ENCODE peak calls at places on chromosomes 4 and X, in seven cellular contexts. Y is foreskin fibroblast; O is T-helper 2 cell; P is fibroblast of mammary gland; G is stimulated activated CD8-positive, alpha-beta memory T cell treated with anti-CD3 and anti-CD28 coated beads, Interleukin-4, amount 100 ng/mL, for 24 hours; B is stimulated activated CD4-positive, alpha-beta T cell treated with anti-CD3 and anti-CD28 coated beads, Interleukin-15, amount 100 ng/mL, for 1 hour; A is naive thymus-derived CD4-positive, alpha-beta T cell. K is an unnamed sample.

GRCh38 chrX:151393514-151393913 is 3.5 kb upstream of the VMA21 start:
- DNase-seq in B (peak), A (peak), O (peak), P (no peak), Y (no peak), G (peak), K (no peak)

GRCh38 chr4:112099701-112100289 is 45.5 kb upstream of the FAM241A start:
- DNase-seq in B (no peak), O (no peak), G (no peak), A (peak), Y (peak), P (peak), K (peak)

GRCh38 chrX:50697691-50698090 is 116.3 kb downstream of the SHROOM4 start:
- DNase-seq in P (peak), G (no peak), A (no peak), Y (peak), O (no peak), B (no peak), K (peak)

GRCh38 chr4:15653864-15654391 is 1.2 kb downstream of the FBXL5 start:
- DNase-seq in P (peak), Y (peak), G (no peak), A (no peak), B (no peak), O (no peak), K (peak)

GRCh38 chr4:152988721-152989553 is 52.8 kb downstream of the FHDC1 start:
- DNase-seq in Y (no peak), G (no peak), A (no peak), B (no peak), P (no peak), O (no peak), K (no peak)

GRCh38 chr4:11625206-11625605 is 196.5 kb upstream of the HS3ST1 start:
- DNase-seq in O (no peak), A (no peak), G (no peak), B (no peak), Y (no peak), P (no peak), K (no peak)

GRCh38 chr4:7547368-7548040 is 112.8 kb upstream of the PSAPL1 start:
- DNase-seq in G (no peak), B (no peak), Y (no peak), O (no peak), A (no peak), P (peak), K (no peak)

GRCh38 chr4:100257567-100257966 is 67.3 kb upstream of the DDIT4L start:
- DNase-seq in B (no peak), P (no peak), Y (no peak), A (no peak), G (no peak), O (no peak), K (no peak)

GRCh38 chr4:147550626-147551250 is 66.5 kb upstream of the TMEM184C start:
- DNase-seq in A (no peak), G (no peak), Y (peak), O (no peak), B (no peak), P (peak), K (peak)

GRCh38 chr4:121156822-121157769 is 7.0 kb downstream of the TNIP3 start:
- DNase-seq in Y (peak), O (peak), P (peak), G (no peak), B (no peak), A (peak), K (no peak)

GRCh38 chr4:15575951-15576350 is 79.2 kb downstream of the FBXL5 start:
- DNase-seq in Y (no peak), P (no peak), G (no peak), O (no peak), A (no peak), B (no peak), K (peak)

GRCh38 chr4:53459548-53459947 is 82.1 kb downstream of the FIP1L1 start:
- DNase-seq in P (peak), O (no peak), Y (peak), B (no peak), A (no peak), G (no peak), K (peak)

GRCh38 chrX:151962034-151962433 is 12.4 kb downstream of the GABRE start:
- DNase-seq in P (no peak), O (no peak), Y (no peak), G (no peak), B (no peak), A (no peak), K (no peak)

GRCh38 chrX:46628406-46629371 is 55.1 kb downstream of the CHST7 start:
- DNase-seq in Y (peak), A (no peak), P (peak), B (no peak), G (no peak), O (no peak), K (no peak)

GRCh38 chr4:94304365-94304971 is 38.2 kb downstream of the HPGDS start:
- DNase-seq in G (no peak), A (peak), B (no peak), P (peak), Y (peak), O (no peak), K (peak)

GRCh38 chr4:128583753-128584712 is 225.5 kb upstream of the JADE1 start:
- DNase-seq in B (no peak), Y (peak), G (no peak), A (no peak), O (no peak), P (peak), K (peak)

GRCh38 chrX:150363561-150364346 is 637 bp downstream of the MAMLD1 start:
- DNase-seq in O (no peak), P (peak), B (no peak), Y (peak), G (no peak), A (peak), K (peak)

GRCh38 chr4:20572976-20573375 is 127.3 kb upstream of the PACRGL start:
- DNase-seq in A (no peak), G (no peak), O (no peak), B (no peak), Y (no peak), P (no peak), K (no peak)

GRCh38 chr4:27176400-27176799 is 315.8 kb downstream of the STIM2 start:
- DNase-seq in P (peak), B (no peak), A (no peak), Y (peak), O (no peak), G (no peak), K (no peak)

GRCh38 chr4:168318266-168318895 is at the start of gene DDX60:
- DNase-seq in B (peak), O (peak), A (peak), P (peak), G (peak), Y (peak), K (peak)

GRCh38 chr4:183349673-183350072 is 27.4 kb upstream of the CLDN24 start:
- DNase-seq in O (no peak), A (no peak), B (no peak), G (no peak), P (peak), Y (peak), K (peak)

GRCh38 chrX:129193357-129193756 is 329.9 kb downstream of the SMARCA1 start:
- DNase-seq in A (no peak), Y (no peak), O (no peak), P (no peak), G (no peak), B (no peak), K (no peak)

GRCh38 chrX:154374361-154375155 is at the start of gene FLNA:
- DNase-seq in A (no peak), P (no peak), B (no peak), Y (peak), G (no peak), O (no peak), K (no peak)

GRCh38 chr4:7266525-7267292 is 74.4 kb downstream of the SORCS2 start:
- DNase-seq in A (no peak), B (no peak), P (peak), G (no peak), Y (peak), O (no peak), K (peak)

GRCh38 chrX:39850630-39851152 is 247.1 kb downstream of the BCOR start:
- DNase-seq in B (no peak), A (no peak), G (no peak), O (no peak), P (peak), Y (peak), K (peak)

GRCh38 chrX:103414561-103414960 is 38.2 kb downstream of the BEX3 start:
- DNase-seq in P (no peak), Y (no peak), B (no peak), A (no peak), O (no peak), G (no peak), K (no peak)

GRCh38 chr4:153290134-153290533 is 54.4 kb upstream of the MND1 start:
- DNase-seq in A (no peak), Y (no peak), O (no peak), P (no peak), B (no peak), G (no peak), K (no peak)

GRCh38 chrX:103756736-103757135 is 19.9 kb upstream of the PLP1 start:
- DNase-seq in P (no peak), B (no peak), A (no peak), O (no peak), G (no peak), Y (no peak), K (no peak)

GRCh38 chr4:146222313-146222712 is 8.0 kb downstream of the REELD1 start:
- DNase-seq in B (no peak), A (no peak), G (no peak), O (no peak), Y (peak), P (peak), K (peak)

GRCh38 chrX:32533848-32534247 is 677.5 kb downstream of the DMD start:
- DNase-seq in P (no peak), B (no peak), O (no peak), Y (no peak), A (no peak), G (no peak), K (no peak)